ENCODE peak calls at places on chromosomes 3 and 15, in five cellular contexts. D, E, B, P and I are unnamed samples.

GRCh38 chr3:40185029-40185695 is 124.3 kb upstream of the EIF1B start:
- DNase-seq in E (no peak), D (no peak), P (no peak), B (no peak), I (no peak)

GRCh38 chr3:186985713-186986364 is 55.5 kb downstream of the ST6GAL1 start:
- DNase-seq in D (no peak), E (no peak), B (no peak), P (no peak), I (no peak)

GRCh38 chr3:117630469-117630868 is 920.9 kb downstream of the TUSC7 start:
- DNase-seq in D (no peak), P (no peak), B (no peak), E (no peak), I (no peak)

GRCh38 chr3:129182390-129183180 is 1.1 kb downstream of the CNBP start:
- DNase-seq in B (no peak), P (no peak), E (no peak), D (peak; percentile 63), I (no peak)

GRCh38 chr3:44061268-44061667 is 180.4 kb upstream of the TOPAZ1 start:
- DNase-seq in D (no peak), P (no peak), E (no peak), B (no peak), I (no peak)

GRCh38 chr3:69137006-69137405 is 14.6 kb upstream of the LMOD3 start:
- DNase-seq in E (no peak), P (no peak), B (no peak), D (no peak), I (no peak)

GRCh38 chr15:84681822-84682221 is 23.8 kb upstream of the NMB start:
- DNase-seq in P (no peak), E (no peak), B (peak; percentile 94), D (no peak), I (peak; percentile 32)

GRCh38 chr15:67947254-67948039 is 106.7 kb upstream of the PIAS1 start:
- DNase-seq in P (no peak), E (no peak), B (no peak), D (no peak), I (no peak)

GRCh38 chr3:71583569-71584215 is at the start of gene FOXP1:
- DNase-seq in P (no peak), B (peak; percentile 59), D (peak; percentile 90), E (peak; percentile 79), I (no peak)

GRCh38 chr3:60536420-60536819 is 714.8 kb downstream of the FHIT start:
- DNase-seq in P (no peak), E (peak; percentile 70), D (no peak), B (no peak), I (no peak)

GRCh38 chr15:40105517-40106202 is 3.0 kb downstream of the BMF start:
- DNase-seq in E (no peak), B (no peak), D (no peak), P (no peak), I (no peak)